ENCODE peak calls at places on chromosomes 12 and 14, in eight cellular contexts. Q is activated T-helper 1 cell treated with Interleukin-2 at 50 U/mL for 16 hours; K is NCI-H2081; I is CD4-positive, CD25-positive, alpha-beta regulatory T cell; W is retina; P is tibial artery; E is AG04450; Y is HAP-1. J is an unnamed sample.

GRCh38 chr12:4539167-4539870 is 629 bp downstream of the RAD51AP1 start:
- DNase-seq in Q (no peak), K (no peak), I (no peak), W (no peak), P (no peak), E (no peak), Y (no peak), J (no peak)

GRCh38 chr12:119964876-119965275 is 24.2 kb upstream of the BICDL1 start:
- DNase-seq in Q (no peak), K (no peak), I (no peak), W (no peak), P (no peak), E (no peak), Y (no peak), J (no peak)

GRCh38 chr12:3792623-3793288 is 39.8 kb upstream of the CRACR2A start:
- DNase-seq in Q (no peak), K (no peak), I (no peak), W (no peak), P (no peak), E (no peak), Y (no peak), J (no peak)

GRCh38 chr12:58564721-58565120 is 355.6 kb downstream of the LRIG3 start:
- DNase-seq in Q (no peak), K (no peak), I (no peak), W (no peak), P (no peak), E (peak), Y (no peak), J (no peak)

GRCh38 chr12:123444396-123445026 is 8.0 kb upstream of the RILPL2 start:
- DNase-seq in Q (no peak), K (no peak), I (no peak), W (no peak), P (no peak), E (no peak), Y (no peak), J (no peak)

GRCh38 chr14:72643317-72643801 is 250.5 kb downstream of the DPF3 start:
- DNase-seq in Q (no peak), K (no peak), I (no peak), W (peak), P (no peak), E (peak), Y (no peak), J (no peak)

GRCh38 chr14:77275041-77275854 is 4.2 kb upstream of the NGB start:
- DNase-seq in Q (no peak), K (no peak), I (no peak), W (no peak), P (no peak), E (no peak), Y (no peak), J (no peak)

GRCh38 chr12:52052471-52053186 is 1.4 kb downstream of the NR4A1 start:
- DNase-seq in Q (no peak), K (no peak), I (peak), W (no peak), P (no peak), E (no peak), Y (no peak), J (no peak)

GRCh38 chr14:94650806-94651805 is 38.9 kb downstream of the SERPINA3 start:
- DNase-seq in Q (no peak), K (no peak), I (no peak), W (peak), P (no peak), E (no peak), Y (no peak), J (no peak)

GRCh38 chr14:92460541-92460915 is 53.1 kb upstream of the RIN3 start:
- DNase-seq in Q (no peak), K (no peak), I (no peak), W (no peak), P (no peak), E (no peak), Y (no peak), J (no peak)

GRCh38 chr14:104680056-104680805 is 9.2 kb upstream of the INF2 start:
- DNase-seq in Q (no peak), K (no peak), I (no peak), W (no peak), P (peak), E (no peak), Y (no peak), J (no peak)

GRCh38 chr14:33755358-33755757 is 195.5 kb downstream of the EGLN3 start:
- DNase-seq in Q (no peak), K (no peak), I (no peak), W (no peak), P (no peak), E (no peak), Y (peak), J (no peak)

GRCh38 chr14:105021656-105022275 is 883 bp upstream of the CDCA4 start:
- DNase-seq in Q (no peak), K (peak), I (no peak), W (no peak), P (no peak), E (no peak), Y (peak), J (no peak)

GRCh38 chr12:18818584-18818983 is 80.7 kb downstream of the CAPZA3 start:
- DNase-seq in Q (no peak), K (no peak), I (no peak), W (no peak), P (no peak), E (no peak), Y (no peak), J (no peak)